ENCODE peak calls at places on chromosomes 3 and 15, in nine cellular contexts. O is tibial artery; V is mucosa of gallbladder; H is ovary; C is activated T-cell treated with anti-CD3 and anti-CD28 coated beads, Interleukin-2, amount 50 U/mL, for 72 hours; S is NAMALWA; J is NCI-H345; A is endothelial cell; K is Caco-2. N is an unnamed sample.
A peak's percentile ranks its signal among the peaks of the same experiment; 100 is the strongest.

GRCh38 chr15:32651229-32651837 is 9.8 kb downstream of the SCG5 start:
- DNase-seq in O (no peak), V (peak; percentile 46), H (no peak), C (peak; percentile 43), S (peak; percentile 72), J (peak; percentile 22), A (peak; percentile 67), K (peak; percentile 72), N (peak; percentile 64)

GRCh38 chr3:110318108-110318507 is 753.5 kb upstream of the NECTIN3 start:
- DNase-seq in O (no peak), V (no peak), H (no peak), C (no peak), S (no peak), J (no peak), A (no peak), K (no peak), N (no peak)

GRCh38 chr15:32933241-32933640 is 215.4 kb downstream of the GREM1 start:
- DNase-seq in O (no peak), V (no peak), H (no peak), C (no peak), S (no peak), J (no peak), A (no peak), K (no peak), N (no peak)

GRCh38 chr15:52234596-52235541 is 43.7 kb upstream of the GNB5 start:
- DNase-seq in O (no peak), V (no peak), H (no peak), C (peak; percentile 29), S (peak; percentile 81), J (no peak), A (no peak), K (no peak), N (no peak)

GRCh38 chr3:120615863-120616599 is 19.9 kb downstream of the NDUFB4 start:
- DNase-seq in O (peak; percentile 40), V (no peak), H (no peak), C (no peak), S (no peak), J (no peak), A (no peak), K (no peak), N (peak; percentile 76)

GRCh38 chr3:159818399-159818798 is 170.2 kb upstream of the IL12A start:
- DNase-seq in O (no peak), V (no peak), H (no peak), C (no peak), S (no peak), J (no peak), A (peak; percentile 20), K (peak; percentile 22), N (no peak)

GRCh38 chr3:20836801-20837200 is 650.8 kb upstream of the SGO1 start:
- DNase-seq in O (no peak), V (no peak), H (no peak), C (no peak), S (no peak), J (no peak), A (no peak), K (no peak), N (no peak)

GRCh38 chr3:58093573-58094195 is 85.5 kb downstream of the FLNB start:
- DNase-seq in O (no peak), V (no peak), H (no peak), C (no peak), S (no peak), J (no peak), A (no peak), K (no peak), N (peak; percentile 21)

GRCh38 chr3:5022966-5023776 is 43.9 kb downstream of the BHLHE40 start:
- DNase-seq in O (no peak), V (peak; percentile 69), H (peak; percentile 69), C (peak; percentile 53), S (no peak), J (no peak), A (no peak), K (peak; percentile 73), N (peak; percentile 87)

GRCh38 chr15:75063889-75064288 is 40.5 kb downstream of the PPCDC start:
- DNase-seq in O (no peak), V (no peak), H (no peak), C (no peak), S (no peak), J (no peak), A (no peak), K (no peak), N (no peak)

GRCh38 chr3:29936054-29936453 is 655.2 kb downstream of the RBMS3 start:
- DNase-seq in O (no peak), V (no peak), H (no peak), C (peak; percentile 5), S (no peak), J (no peak), A (no peak), K (no peak), N (no peak)

GRCh38 chr3:177894021-177894690 is 642.1 kb upstream of the KCNMB2 start:
- DNase-seq in O (no peak), V (no peak), H (no peak), C (no peak), S (no peak), J (no peak), A (no peak), K (no peak), N (no peak)

GRCh38 chr15:28901587-28901980 is 15.8 kb downstream of the APBA2 start:
- DNase-seq in O (no peak), V (no peak), H (no peak), C (no peak), S (no peak), J (no peak), A (no peak), K (no peak), N (no peak)

GRCh38 chr15:79002631-79003030 is 57.8 kb upstream of the CTSH start:
- DNase-seq in O (no peak), V (no peak), H (no peak), C (no peak), S (no peak), J (no peak), A (no peak), K (no peak), N (no peak)

GRCh38 chr3:11155341-11156025 is 1.2 kb downstream of the HRH1 start:
- DNase-seq in O (peak; percentile 87), V (peak; percentile 53), H (peak; percentile 83), C (peak; percentile 19), S (no peak), J (peak; percentile 56), A (peak; percentile 74), K (peak; percentile 65), N (peak; percentile 92)

GRCh38 chr15:83813697-83814096 is 159.8 kb downstream of the ADAMTSL3 start:
- DNase-seq in O (no peak), V (no peak), H (no peak), C (no peak), S (no peak), J (no peak), A (no peak), K (no peak), N (no peak)

GRCh38 chr3:25962255-25962654 is 172.4 kb downstream of the OXSM start:
- DNase-seq in O (no peak), V (no peak), H (no peak), C (no peak), S (no peak), J (peak; percentile 1), A (no peak), K (peak; percentile 36), N (no peak)

GRCh38 chr15:75051161-75051560 is 27.8 kb downstream of the PPCDC start:
- DNase-seq in O (no peak), V (no peak), H (no peak), C (no peak), S (no peak), J (peak; percentile 22), A (no peak), K (no peak), N (no peak)

GRCh38 chr15:43903864-43904290 is 77.1 kb downstream of the WDR76 start:
- DNase-seq in O (peak; percentile 36), V (peak; percentile 11), H (peak; percentile 37), C (peak; percentile 73), S (peak; percentile 90), J (peak; percentile 61), A (peak; percentile 83), K (peak; percentile 82), N (no peak)

GRCh38 chr3:186985713-186986364 is 55.5 kb downstream of the ST6GAL1 start:
- DNase-seq in O (no peak), V (no peak), H (no peak), C (no peak), S (peak; percentile 77), J (no peak), A (no peak), K (no peak), N (no peak)

GRCh38 chr3:12966847-12967750 is 106.1 kb downstream of the IQSEC1 start:
- DNase-seq in O (no peak), V (no peak), H (peak; percentile 37), C (peak; percentile 14), S (no peak), J (no peak), A (peak; percentile 24), K (peak; percentile 21), N (no peak)

GRCh38 chr3:151327571-151328198 is 1.7 kb downstream of the P2RY13 start:
- DNase-seq in O (no peak), V (no peak), H (no peak), C (no peak), S (peak; percentile 43), J (no peak), A (no peak), K (no peak), N (no peak)

GRCh38 chr3:45084820-45085816 is 59.0 kb downstream of the CLEC3B start:
- DNase-seq in O (no peak), V (no peak), H (no peak), C (no peak), S (no peak), J (no peak), A (no peak), K (peak; percentile 9), N (no peak)

GRCh38 chr3:112382543-112383160 is 49.7 kb downstream of the CD200 start:
- DNase-seq in O (no peak), V (no peak), H (no peak), C (no peak), S (no peak), J (no peak), A (no peak), K (no peak), N (no peak)

GRCh38 chr3:146142757-146143156 is 18.2 kb downstream of the PLOD2 start:
- DNase-seq in O (no peak), V (peak; percentile 46), H (no peak), C (no peak), S (no peak), J (no peak), A (no peak), K (no peak), N (no peak)

N was measured in sigmoid colon.